ENCODE peak calls at places on chromosomes 1 and 21, in six cellular contexts. D, M, X, S, K and I are unnamed samples.

GRCh38 chr1:201468501-201468843 is 516 bp downstream of the PHLDA3 start:
- DNase-seq in D (peak), M (peak), X (peak), S (no peak), K (no peak), I (no peak)

GRCh38 chr1:28173151-28173979 is 3.1 kb downstream of the PTAFR start:
- DNase-seq in D (no peak), M (no peak), X (no peak), S (no peak), K (no peak), I (no peak)

GRCh38 chr1:13930151-13930550 is 230.2 kb downstream of the PRDM2 start:
- DNase-seq in D (peak), M (peak), X (peak), S (no peak), K (no peak), I (no peak)

GRCh38 chr21:35227774-35228173 is 178.7 kb upstream of the RUNX1 start:
- DNase-seq in D (peak), M (peak), X (peak), S (no peak), K (no peak), I (no peak)

GRCh38 chr21:32371913-32372314 is 20.9 kb downstream of the URB1 start:
- DNase-seq in D (peak), M (no peak), X (no peak), S (no peak), K (no peak), I (no peak)

GRCh38 chr1:219495737-219496408 is 117.0 kb downstream of the ZC3H11B start:
- DNase-seq in D (no peak), M (peak), X (no peak), S (no peak), K (no peak), I (no peak)

GRCh38 chr1:227343727-227344551 is 25.6 kb upstream of the CDC42BPA start:
- DNase-seq in D (no peak), M (no peak), X (no peak), S (no peak), K (no peak), I (no peak)

GRCh38 chr1:114723915-114724314 is 7.3 kb upstream of the NRAS start:
- DNase-seq in D (no peak), M (no peak), X (no peak), S (no peak), K (no peak), I (no peak)

GRCh38 chr1:224061436-224061835 is 52.5 kb upstream of the FBXO28 start:
- DNase-seq in D (no peak), M (no peak), X (no peak), S (no peak), K (no peak), I (no peak)

GRCh38 chr1:29310616-29311180 is 74.4 kb downstream of the PTPRU start:
- DNase-seq in D (no peak), M (peak), X (no peak), S (no peak), K (no peak), I (no peak)

GRCh38 chr1:91404151-91405012 is at the start of gene HFM1:
- DNase-seq in D (peak), M (peak), X (peak), S (peak), K (peak), I (peak)